ENCODE peak calls at places on chromosomes 16 and 17, in six cellular contexts. H is effector memory CD4-positive, alpha-beta T cell; J is NCI-H1092; C is tibial artery; E is NCI-H345; V is naive B cell. A is an unnamed sample.

GRCh38 chr17:8019161-8019560 is 16.7 kb downstream of the GUCY2D start:
- DNase-seq in H (no peak), J (no peak), C (no peak), E (no peak), V (no peak), A (no peak)

GRCh38 chr16:50719401-50720337 is 22.2 kb upstream of the CYLD start:
- DNase-seq in H (no peak), J (no peak), C (no peak), E (no peak), V (no peak), A (no peak)

GRCh38 chr16:55239723-55240122 is 84.3 kb upstream of the IRX6 start:
- DNase-seq in H (no peak), J (no peak), C (no peak), E (no peak), V (no peak), A (no peak)

GRCh38 chr17:37710344-37710886 is 34.4 kb downstream of the HNF1B start:
- DNase-seq in H (no peak), J (peak), C (no peak), E (peak), V (no peak), A (no peak)

GRCh38 chr16:89687092-89687940 is 827 bp downstream of the CDK10 start:
- DNase-seq in H (no peak), J (no peak), C (no peak), E (peak), V (no peak), A (no peak)

GRCh38 chr16:29029168-29029994 is 44.5 kb downstream of the LAT start:
- DNase-seq in H (peak), J (no peak), C (no peak), E (no peak), V (no peak), A (no peak)

GRCh38 chr17:81416612-81417011 is 21.4 kb downstream of the BAHCC1 start:
- DNase-seq in H (no peak), J (peak), C (no peak), E (peak), V (no peak), A (no peak)

GRCh38 chr17:3007651-3008121 is 55.7 kb downstream of the OR1D5 start:
- DNase-seq in H (no peak), J (no peak), C (no peak), E (no peak), V (no peak), A (no peak)

GRCh38 chr16:86620184-86620583 is 41.8 kb downstream of the FOXL1 start:
- DNase-seq in H (no peak), J (no peak), C (no peak), E (no peak), V (no peak), A (no peak)

GRCh38 chr16:48168089-48168488 is 12.3 kb upstream of the ABCC12 start:
- DNase-seq in H (no peak), J (no peak), C (no peak), E (no peak), V (no peak), A (no peak)

GRCh38 chr16:87419971-87420370 is 27.8 kb downstream of the MAP1LC3B start:
- DNase-seq in H (no peak), J (no peak), C (no peak), E (no peak), V (no peak), A (no peak)

GRCh38 chr16:10097273-10097672 is 85.0 kb downstream of the GRIN2A start:
- DNase-seq in H (no peak), J (no peak), C (no peak), E (no peak), V (no peak), A (no peak)

GRCh38 chr16:66318505-66318904 is 48.0 kb upstream of the CDH5 start:
- DNase-seq in H (no peak), J (no peak), C (no peak), E (no peak), V (no peak), A (no peak)

GRCh38 chr16:2598133-2598641 is 60.4 kb downstream of the PDPK1 start:
- DNase-seq in H (no peak), J (no peak), C (peak), E (no peak), V (no peak), A (peak)

GRCh38 chr17:6831662-6832263 is at the start of gene TEKT1:
- DNase-seq in H (peak), J (no peak), C (peak), E (peak), V (peak), A (peak)

GRCh38 chr16:12062343-12063003 is 85.9 kb downstream of the SNX29 start:
- DNase-seq in H (no peak), J (no peak), C (peak), E (no peak), V (no peak), A (no peak)

GRCh38 chr17:74749262-74750038 is 1.0 kb downstream of the NHERF1 start:
- DNase-seq in H (no peak), J (no peak), C (no peak), E (no peak), V (no peak), A (peak)

GRCh38 chr17:38428150-38428642 is at the start of gene ARHGAP23:
- DNase-seq in H (peak), J (no peak), C (peak), E (peak), V (peak), A (peak)

GRCh38 chr16:15482068-15482747 is 47.8 kb downstream of the BMERB1 start:
- DNase-seq in H (no peak), J (no peak), C (no peak), E (no peak), V (no peak), A (peak)

GRCh38 chr17:82693168-82693867 is 5.2 kb downstream of the RAB40B start:
- DNase-seq in H (no peak), J (no peak), C (no peak), E (no peak), V (no peak), A (no peak)

GRCh38 chr17:48548687-48549621 is 4.0 kb upstream of the HOXB2 start:
- DNase-seq in H (no peak), J (no peak), C (no peak), E (peak), V (no peak), A (no peak)

GRCh38 chr17:53496356-53496755 is 326.4 kb upstream of the KIF2B start:
- DNase-seq in H (no peak), J (no peak), C (no peak), E (no peak), V (no peak), A (no peak)

GRCh38 chr17:68705331-68706166 is 104.4 kb upstream of the FAM20A start:
- DNase-seq in H (no peak), J (no peak), C (no peak), E (no peak), V (no peak), A (no peak)

GRCh38 chr16:79261461-79261860 is 339.1 kb downstream of the MAF start:
- DNase-seq in H (no peak), J (no peak), C (no peak), E (peak), V (no peak), A (no peak)

A was measured in ovary.